ENCODE peak calls at places on chromosome 4, in five cellular contexts. T, C, G, I and F are unnamed samples.

GRCh38 chr4:168501407-168501806 is 4.6 kb downstream of the PALLD start:
- DNase-seq in T (no peak), C (no peak), G (no peak), I (no peak), F (no peak)

GRCh38 chr4:78558421-78558820 is 6.9 kb downstream of the ANXA3 start:
- DNase-seq in T (no peak), C (no peak), G (no peak), I (no peak), F (no peak)

GRCh38 chr4:47528651-47529050 is 43.6 kb downstream of the ATP10D start:
- DNase-seq in T (no peak), C (no peak), G (no peak), I (no peak), F (no peak)

GRCh38 chr4:39446842-39447573 is 11.7 kb downstream of the RPL9 start:
- DNase-seq in T (no peak), C (peak), G (peak), I (no peak), F (peak)

GRCh38 chr4:8532245-8532781 is 47.9 kb upstream of the GPR78 start:
- DNase-seq in T (no peak), C (no peak), G (no peak), I (no peak), F (no peak)

GRCh38 chr4:36280555-36280954 is 861 bp upstream of the DTHD1 start:
- DNase-seq in T (no peak), C (no peak), G (no peak), I (no peak), F (no peak)

GRCh38 chr4:166309286-166309685 is 436.2 kb downstream of the TLL1 start:
- DNase-seq in T (no peak), C (no peak), G (no peak), I (no peak), F (no peak)

GRCh38 chr4:148061795-148062194 is 329.9 kb downstream of the ARHGAP10 start:
- DNase-seq in T (no peak), C (no peak), G (no peak), I (no peak), F (no peak)

GRCh38 chr4:184487503-184487902 is 13.2 kb upstream of the IRF2 start:
- DNase-seq in T (no peak), C (no peak), G (no peak), I (no peak), F (no peak)

GRCh38 chr4:73740353-73740778 is at the start of gene CXCL8:
- DNase-seq in T (peak), C (peak), G (peak), I (no peak), F (peak)

GRCh38 chr4:164012396-164013027 is 518.0 kb downstream of the TMA16 start:
- DNase-seq in T (peak), C (no peak), G (no peak), I (no peak), F (no peak)

GRCh38 chr4:10492486-10492885 is 35.3 kb upstream of the ZNF518B start:
- DNase-seq in T (no peak), C (no peak), G (no peak), I (no peak), F (no peak)

GRCh38 chr4:8721621-8722020 is 129.1 kb downstream of the CPZ start:
- DNase-seq in T (no peak), C (no peak), G (no peak), I (no peak), F (peak)

GRCh38 chr4:127182687-127183086 is 450.1 kb upstream of the INTU start:
- DNase-seq in T (no peak), C (no peak), G (no peak), I (no peak), F (no peak)

GRCh38 chr4:153789741-153790651 is 1.1 kb upstream of the SFRP2 start:
- DNase-seq in T (no peak), C (no peak), G (no peak), I (no peak), F (no peak)

GRCh38 chr4:1216869-1217294 is 32.0 kb downstream of the CTBP1 start:
- DNase-seq in T (no peak), C (no peak), G (peak), I (no peak), F (peak)

GRCh38 chr4:154503598-154503997 is 12.0 kb upstream of the DCHS2 start:
- DNase-seq in T (peak), C (no peak), G (no peak), I (peak), F (no peak)

GRCh38 chr4:8259743-8260430 is 9.7 kb upstream of the HTRA3 start:
- DNase-seq in T (no peak), C (no peak), G (no peak), I (no peak), F (no peak)

GRCh38 chr4:16686195-16686594 is 212.2 kb downstream of the LDB2 start:
- DNase-seq in T (no peak), C (no peak), G (no peak), I (no peak), F (no peak)

GRCh38 chr4:136524039-136524438 is 1008.3 kb downstream of the PCDH18 start:
- DNase-seq in T (no peak), C (no peak), G (no peak), I (no peak), F (no peak)

GRCh38 chr4:155738548-155738947 is 20.3 kb upstream of the GUCY1B1 start:
- DNase-seq in T (no peak), C (no peak), G (no peak), I (no peak), F (no peak)

GRCh38 chr4:123631699-123632098 is 235.1 kb downstream of the SPRY1 start:
- DNase-seq in T (no peak), C (no peak), G (no peak), I (no peak), F (no peak)

GRCh38 chr4:158664806-158665205 is 6.9 kb downstream of the C4orf46 start:
- DNase-seq in T (no peak), C (no peak), G (no peak), I (no peak), F (no peak)

GRCh38 chr4:44848466-44848865 is 122.1 kb upstream of the GNPDA2 start:
- DNase-seq in T (no peak), C (no peak), G (no peak), I (no peak), F (no peak)

GRCh38 chr4:106140601-106141000 is 175.4 kb downstream of the TBCK start:
- DNase-seq in T (no peak), C (no peak), G (no peak), I (no peak), F (no peak)

DNA sequence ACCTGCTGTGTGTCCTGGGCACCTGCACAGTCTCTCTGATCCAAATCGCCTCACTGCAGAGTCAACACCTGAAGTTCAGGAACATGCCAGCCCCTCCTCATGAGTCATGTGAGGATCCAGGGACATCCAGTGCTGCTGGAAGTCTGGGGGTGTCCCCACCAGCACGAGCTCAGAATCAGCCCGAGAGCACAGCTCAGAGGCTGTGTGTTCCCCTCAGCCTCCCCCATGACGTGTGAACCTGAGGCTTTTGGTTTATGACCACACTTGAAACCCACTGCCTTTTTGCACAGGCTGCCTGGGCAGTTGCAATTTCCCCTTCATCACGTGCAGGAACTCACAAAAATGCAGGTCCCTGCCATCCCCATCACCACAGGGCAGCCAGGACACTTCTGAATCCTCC is 47.1 kb downstream of the PPP2R2C start:
- DNase-seq in T (no peak), C (no peak), G (no peak), I (no peak), F (no peak)
- TF ChIP-seq CTCF in T (no peak), C (no peak), G (no peak), I (no peak), F (no peak)

GRCh38 chr4:2942037-2942531 is 21.1 kb downstream of the NOP14 start:
- DNase-seq in T (no peak), C (peak), G (peak), I (no peak), F (no peak)

GRCh38 chr4:2940267-2941137 is 22.7 kb downstream of the NOP14 start:
- DNase-seq in T (no peak), C (peak), G (peak), I (no peak), F (peak)

GRCh38 chr4:2939383-2940243 is 23.6 kb downstream of the NOP14 start:
- DNase-seq in T (no peak), C (peak), G (peak), I (no peak), F (peak)

GRCh38 chr4:2942532-2943363 is 20.5 kb downstream of the NOP14 start:
- DNase-seq in T (no peak), C (peak), G (peak), I (no peak), F (peak)

GRCh38 chr4:2941138-2942036 is 21.8 kb downstream of the NOP14 start:
- DNase-seq in T (no peak), C (no peak), G (peak), I (no peak), F (no peak)
- TF ChIP-seq POLR2AphosphoS5 in T (no peak), C (no peak), G (no peak), I (no peak), F (no peak)

DNA sequence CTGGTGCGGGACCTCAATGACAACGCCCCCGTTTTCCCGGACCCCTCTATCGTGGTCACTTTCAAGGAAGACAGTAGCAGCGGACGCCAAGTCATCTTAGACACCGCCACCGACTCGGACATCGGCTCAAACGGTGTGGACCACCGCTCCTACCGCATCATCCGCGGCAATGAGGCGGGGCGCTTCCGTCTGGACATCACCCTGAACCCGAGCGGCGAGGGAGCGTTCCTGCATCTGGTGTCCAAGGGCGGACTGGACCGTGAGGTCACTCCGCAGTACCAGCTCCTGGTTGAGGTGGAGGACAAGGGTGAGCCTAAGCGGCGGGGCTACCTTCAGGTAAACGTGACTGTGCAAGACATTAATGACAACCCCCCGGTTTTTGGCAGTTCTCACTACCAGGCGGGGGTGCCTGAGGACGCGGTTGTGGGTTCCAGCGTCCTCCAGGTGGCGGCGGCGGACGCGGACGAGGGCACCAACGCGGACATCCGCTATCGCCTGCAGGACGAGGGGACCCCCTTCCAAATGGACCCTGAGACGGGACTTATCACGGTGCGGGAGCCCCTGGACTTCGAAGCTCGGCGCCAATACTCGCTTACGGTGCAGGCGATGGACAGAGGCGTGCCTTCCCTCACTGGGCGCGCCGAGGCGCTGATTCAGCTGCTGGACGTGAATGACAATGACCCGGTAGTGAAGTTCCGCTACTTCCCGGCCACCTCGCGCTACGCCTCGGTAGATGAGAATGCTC is 2.2 kb downstream of the FAT4 start:
- DNase-seq in T (no peak), C (no peak), G (peak), I (no peak), F (peak)
- TF ChIP-seq POLR2A in T (no peak), C (no peak), G (no peak), I (no peak), F (no peak)

DNA sequence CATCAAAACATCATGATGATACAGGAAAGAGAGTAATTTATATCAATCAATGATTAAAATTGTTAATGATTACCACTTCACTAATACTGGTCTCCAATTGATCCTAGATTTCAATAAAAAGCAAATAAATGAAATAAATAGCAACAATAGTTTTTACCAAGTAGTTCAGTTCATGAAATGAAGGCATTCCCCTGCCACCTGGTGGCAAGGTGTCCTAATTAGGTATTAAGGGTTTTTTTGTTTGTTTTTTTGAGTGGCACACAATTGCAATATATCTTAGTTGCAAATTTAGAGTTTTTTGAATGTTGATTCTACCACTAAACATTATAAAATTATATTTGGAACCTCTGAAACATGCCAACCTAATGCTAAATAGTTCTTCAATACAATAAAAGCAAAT is 157.4 kb upstream of the PDE5A start:
- DNase-seq in T (peak), C (no peak), G (peak), I (no peak), F (no peak)
- TF ChIP-seq CTCF in T (peak), C (peak), G (peak), I (no peak), F (no peak)